ENCODE peak calls at places on chromosomes 6 and 20, in eight cellular contexts. One of them, this sample, is unnamed.

GRCh38 chr6:3799731-3800130 is 48.2 kb upstream of the PXDC1 start:
- DNase-seq in IMR-90: no peak
- DNase-seq in lower leg skin: no peak
- DNase-seq in endothelial cell: no peak
- DNase-seq in fibroblast of the aortic adventitia: no peak
- DNase-seq in tibial nerve: no peak
- DNase-seq in adrenal gland: no peak
- DNase-seq in uterus: no peak
- DNase-seq in this sample: no peak

GRCh38 chr6:49479308-49480004 is 16.3 kb downstream of the CENPQ start:
- DNase-seq in IMR-90: no peak
- DNase-seq in lower leg skin: no peak
- DNase-seq in endothelial cell: no peak
- DNase-seq in fibroblast of the aortic adventitia: no peak
- DNase-seq in tibial nerve: no peak
- DNase-seq in adrenal gland: no peak
- DNase-seq in uterus: no peak
- DNase-seq in this sample: no peak

GRCh38 chr6:107153061-107153460 is 37.7 kb upstream of the BEND3 start:
- DNase-seq in IMR-90: peak; percentile 69
- DNase-seq in lower leg skin: no peak
- DNase-seq in endothelial cell: no peak
- DNase-seq in fibroblast of the aortic adventitia: no peak
- DNase-seq in tibial nerve: no peak
- DNase-seq in adrenal gland: no peak
- DNase-seq in uterus: no peak
- DNase-seq in this sample: no peak

GRCh38 chr6:107668826-107669474 is 155.2 kb downstream of the SCML4 start:
- DNase-seq in IMR-90: no peak
- DNase-seq in lower leg skin: no peak
- DNase-seq in endothelial cell: no peak
- DNase-seq in fibroblast of the aortic adventitia: no peak
- DNase-seq in tibial nerve: no peak
- DNase-seq in adrenal gland: no peak
- DNase-seq in uterus: no peak
- DNase-seq in this sample: no peak

GRCh38 chr6:147156218-147156617 is 48.0 kb upstream of the STXBP5 start:
- DNase-seq in IMR-90: no peak
- DNase-seq in lower leg skin: no peak
- DNase-seq in endothelial cell: no peak
- DNase-seq in fibroblast of the aortic adventitia: no peak
- DNase-seq in tibial nerve: no peak
- DNase-seq in adrenal gland: no peak
- DNase-seq in uterus: no peak
- DNase-seq in this sample: no peak

GRCh38 chr6:89976141-89977020 is 82.1 kb downstream of the GJA10 start:
- DNase-seq in IMR-90: no peak
- DNase-seq in lower leg skin: no peak
- DNase-seq in endothelial cell: no peak
- DNase-seq in fibroblast of the aortic adventitia: no peak
- DNase-seq in tibial nerve: no peak
- DNase-seq in adrenal gland: no peak
- DNase-seq in uterus: no peak
- DNase-seq in this sample: no peak

GRCh38 chr6:119845161-119845560 is 495.6 kb upstream of the MAN1A1 start:
- DNase-seq in IMR-90: no peak
- DNase-seq in lower leg skin: no peak
- DNase-seq in endothelial cell: no peak
- DNase-seq in fibroblast of the aortic adventitia: no peak
- DNase-seq in tibial nerve: no peak
- DNase-seq in adrenal gland: no peak
- DNase-seq in uterus: no peak
- DNase-seq in this sample: no peak

GRCh38 chr6:145844933-145845531 is 30.4 kb upstream of the FBXO30 start:
- DNase-seq in IMR-90: no peak
- DNase-seq in lower leg skin: no peak
- DNase-seq in endothelial cell: no peak
- DNase-seq in fibroblast of the aortic adventitia: peak; percentile 52
- DNase-seq in tibial nerve: no peak
- DNase-seq in adrenal gland: no peak
- DNase-seq in uterus: no peak
- DNase-seq in this sample: no peak

GRCh38 chr6:83605517-83605916 is 93.2 kb downstream of the PRSS35 start:
- DNase-seq in IMR-90: no peak
- DNase-seq in lower leg skin: no peak
- DNase-seq in endothelial cell: peak; percentile 10
- DNase-seq in fibroblast of the aortic adventitia: no peak
- DNase-seq in tibial nerve: no peak
- DNase-seq in adrenal gland: no peak
- DNase-seq in uterus: no peak
- DNase-seq in this sample: no peak
- TF ChIP-seq CTCF in IMR-90: no peak
- TF ChIP-seq CTCF in lower leg skin: no peak
- TF ChIP-seq CTCF in endothelial cell: no peak
- TF ChIP-seq CTCF in fibroblast of the aortic adventitia: no peak
- TF ChIP-seq CTCF in tibial nerve: no peak
- TF ChIP-seq CTCF in adrenal gland: no peak
- TF ChIP-seq CTCF in uterus: no peak
- TF ChIP-seq CTCF in this sample: no peak

GRCh38 chr6:52050051-52050405 is 37.4 kb downstream of the PKHD1 start:
- DNase-seq in IMR-90: no peak
- DNase-seq in lower leg skin: no peak
- DNase-seq in endothelial cell: no peak
- DNase-seq in fibroblast of the aortic adventitia: no peak
- DNase-seq in tibial nerve: no peak
- DNase-seq in adrenal gland: no peak
- DNase-seq in uterus: no peak
- DNase-seq in this sample: no peak

GRCh38 chr6:52053038-52053704 is 34.2 kb downstream of the PKHD1 start:
- DNase-seq in IMR-90: no peak
- DNase-seq in lower leg skin: no peak
- DNase-seq in endothelial cell: no peak
- DNase-seq in fibroblast of the aortic adventitia: no peak
- DNase-seq in tibial nerve: no peak
- DNase-seq in adrenal gland: no peak
- DNase-seq in uterus: no peak
- DNase-seq in this sample: no peak

GRCh38 chr6:52046456-52046855 is 41.0 kb downstream of the PKHD1 start:
- DNase-seq in IMR-90: no peak
- DNase-seq in lower leg skin: no peak
- DNase-seq in endothelial cell: no peak
- DNase-seq in fibroblast of the aortic adventitia: no peak
- DNase-seq in tibial nerve: no peak
- DNase-seq in adrenal gland: no peak
- DNase-seq in uterus: no peak
- DNase-seq in this sample: no peak

GRCh38 chr6:52045033-52045432 is 42.4 kb downstream of the PKHD1 start:
- DNase-seq in IMR-90: no peak
- DNase-seq in lower leg skin: no peak
- DNase-seq in endothelial cell: no peak
- DNase-seq in fibroblast of the aortic adventitia: no peak
- DNase-seq in tibial nerve: no peak
- DNase-seq in adrenal gland: no peak
- DNase-seq in uterus: no peak
- DNase-seq in this sample: no peak

DNA sequence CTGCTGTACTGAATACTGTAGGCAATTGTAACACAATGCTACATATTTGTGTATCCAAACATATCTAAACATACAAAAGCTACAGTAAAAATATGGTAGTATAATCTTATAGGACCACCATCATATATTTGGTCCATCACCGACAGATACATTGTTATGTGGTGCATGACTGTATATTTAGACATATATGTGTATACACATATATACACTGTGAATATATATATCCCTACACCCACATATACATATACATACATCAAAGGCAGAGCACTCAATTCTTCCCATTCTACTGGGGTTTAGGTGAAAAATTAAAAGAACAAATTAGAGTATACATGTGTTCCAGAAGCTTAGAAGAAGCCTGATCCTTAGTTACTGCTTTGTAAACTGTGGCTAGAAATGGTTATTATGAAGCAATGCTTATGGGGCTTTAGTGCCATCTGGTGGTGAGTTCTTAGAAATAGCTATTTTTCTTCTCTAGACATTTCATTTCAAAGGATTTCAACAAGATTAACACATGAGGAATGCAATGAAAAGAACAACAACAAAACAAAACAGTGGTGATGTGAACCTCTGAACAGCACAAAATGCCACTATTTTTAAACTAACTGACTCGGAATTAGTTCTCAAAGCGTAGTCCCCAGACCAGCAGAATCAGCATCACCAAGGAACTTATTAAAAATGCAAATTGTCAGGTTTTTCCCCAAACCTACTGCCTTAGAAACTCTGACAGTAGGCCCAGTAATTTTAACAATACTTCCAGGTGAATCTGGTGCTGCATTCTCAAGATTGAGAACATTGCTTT is 38.0 kb downstream of the PKHD1 start:
- DNase-seq in IMR-90: peak; percentile 37
- DNase-seq in lower leg skin: no peak
- DNase-seq in endothelial cell: peak; percentile 20
- DNase-seq in fibroblast of the aortic adventitia: peak; percentile 58
- DNase-seq in tibial nerve: no peak
- DNase-seq in adrenal gland: no peak
- DNase-seq in uterus: no peak
- DNase-seq in this sample: no peak
- TF ChIP-seq CTCF in IMR-90: peak; percentile 65
- TF ChIP-seq CTCF in lower leg skin: no peak
- TF ChIP-seq CTCF in endothelial cell: peak; percentile 59
- TF ChIP-seq CTCF in fibroblast of the aortic adventitia: peak; percentile 75
- TF ChIP-seq CTCF in tibial nerve: peak; percentile 57
- TF ChIP-seq CTCF in adrenal gland: peak; percentile 66
- TF ChIP-seq CTCF in uterus: peak; percentile 29
- TF ChIP-seq CTCF in this sample: no peak

GRCh38 chr20:8661229-8662023 is 407.5 kb upstream of the PLCB4 start:
- DNase-seq in IMR-90: no peak
- DNase-seq in lower leg skin: no peak
- DNase-seq in endothelial cell: no peak
- DNase-seq in fibroblast of the aortic adventitia: no peak
- DNase-seq in tibial nerve: no peak
- DNase-seq in adrenal gland: no peak
- DNase-seq in uterus: no peak
- DNase-seq in this sample: no peak

GRCh38 chr20:8663424-8663823 is 405.5 kb upstream of the PLCB4 start:
- DNase-seq in IMR-90: no peak
- DNase-seq in lower leg skin: no peak
- DNase-seq in endothelial cell: no peak
- DNase-seq in fibroblast of the aortic adventitia: no peak
- DNase-seq in tibial nerve: no peak
- DNase-seq in adrenal gland: no peak
- DNase-seq in uterus: no peak
- DNase-seq in this sample: no peak

GRCh38 chr20:8667306-8667705 is 401.6 kb upstream of the PLCB4 start:
- DNase-seq in IMR-90: no peak
- DNase-seq in lower leg skin: no peak
- DNase-seq in endothelial cell: no peak
- DNase-seq in fibroblast of the aortic adventitia: peak; percentile 71
- DNase-seq in tibial nerve: no peak
- DNase-seq in adrenal gland: no peak
- DNase-seq in uterus: no peak
- DNase-seq in this sample: no peak

GRCh38 chr20:8662433-8662954 is 406.4 kb upstream of the PLCB4 start:
- DNase-seq in IMR-90: no peak
- DNase-seq in lower leg skin: no peak
- DNase-seq in endothelial cell: no peak
- DNase-seq in fibroblast of the aortic adventitia: no peak
- DNase-seq in tibial nerve: no peak
- DNase-seq in adrenal gland: no peak
- DNase-seq in uterus: no peak
- DNase-seq in this sample: no peak

DNA sequence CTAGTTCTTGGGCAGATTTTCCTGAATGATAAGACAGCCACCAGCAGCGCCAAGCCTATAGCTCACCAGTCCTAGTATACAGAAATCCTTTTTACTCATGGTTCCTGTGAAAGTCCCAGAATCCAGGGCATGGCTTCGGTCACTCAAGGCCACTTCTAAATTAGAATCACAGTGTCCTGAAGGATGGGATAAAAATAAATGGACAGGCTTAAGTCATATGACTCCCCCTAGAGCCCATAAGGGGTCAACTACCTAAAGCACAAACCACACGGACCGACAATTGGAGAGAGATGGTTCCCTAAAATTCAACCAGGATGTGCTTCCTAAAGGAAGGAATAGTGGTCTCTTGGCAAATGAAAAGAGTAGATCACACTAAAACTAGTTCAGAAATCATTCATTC is 404.1 kb upstream of the PLCB4 start:
- DNase-seq in IMR-90: no peak
- DNase-seq in lower leg skin: no peak
- DNase-seq in endothelial cell: no peak
- DNase-seq in fibroblast of the aortic adventitia: no peak
- DNase-seq in tibial nerve: no peak
- DNase-seq in adrenal gland: no peak
- DNase-seq in uterus: no peak
- DNase-seq in this sample: no peak
- TF ChIP-seq CTCF in IMR-90: no peak
- TF ChIP-seq CTCF in lower leg skin: no peak
- TF ChIP-seq CTCF in endothelial cell: peak; percentile 7
- TF ChIP-seq CTCF in fibroblast of the aortic adventitia: no peak
- TF ChIP-seq CTCF in tibial nerve: no peak
- TF ChIP-seq CTCF in adrenal gland: no peak
- TF ChIP-seq CTCF in uterus: no peak
- TF ChIP-seq CTCF in this sample: no peak

GRCh38 chr6:154371337-154371736 is 14.7 kb upstream of the IPCEF1 start:
- DNase-seq in IMR-90: no peak
- DNase-seq in lower leg skin: no peak
- DNase-seq in endothelial cell: no peak
- DNase-seq in fibroblast of the aortic adventitia: no peak
- DNase-seq in tibial nerve: no peak
- DNase-seq in adrenal gland: no peak
- DNase-seq in uterus: no peak
- DNase-seq in this sample: no peak

GRCh38 chr6:154367839-154368695 is 11.5 kb upstream of the IPCEF1 start:
- DNase-seq in IMR-90: no peak
- DNase-seq in lower leg skin: no peak
- DNase-seq in endothelial cell: no peak
- DNase-seq in fibroblast of the aortic adventitia: peak; percentile 41
- DNase-seq in tibial nerve: no peak
- DNase-seq in adrenal gland: no peak
- DNase-seq in uterus: no peak
- DNase-seq in this sample: no peak

GRCh38 chr6:154373971-154374370 is 17.4 kb upstream of the IPCEF1 start:
- DNase-seq in IMR-90: no peak
- DNase-seq in lower leg skin: no peak
- DNase-seq in endothelial cell: no peak
- DNase-seq in fibroblast of the aortic adventitia: no peak
- DNase-seq in tibial nerve: no peak
- DNase-seq in adrenal gland: no peak
- DNase-seq in uterus: no peak
- DNase-seq in this sample: no peak

GRCh38 chr6:154367333-154367732 is 10.7 kb upstream of the IPCEF1 start:
- DNase-seq in IMR-90: no peak
- DNase-seq in lower leg skin: no peak
- DNase-seq in endothelial cell: no peak
- DNase-seq in fibroblast of the aortic adventitia: no peak
- DNase-seq in tibial nerve: no peak
- DNase-seq in adrenal gland: no peak
- DNase-seq in uterus: no peak
- DNase-seq in this sample: no peak

DNA sequence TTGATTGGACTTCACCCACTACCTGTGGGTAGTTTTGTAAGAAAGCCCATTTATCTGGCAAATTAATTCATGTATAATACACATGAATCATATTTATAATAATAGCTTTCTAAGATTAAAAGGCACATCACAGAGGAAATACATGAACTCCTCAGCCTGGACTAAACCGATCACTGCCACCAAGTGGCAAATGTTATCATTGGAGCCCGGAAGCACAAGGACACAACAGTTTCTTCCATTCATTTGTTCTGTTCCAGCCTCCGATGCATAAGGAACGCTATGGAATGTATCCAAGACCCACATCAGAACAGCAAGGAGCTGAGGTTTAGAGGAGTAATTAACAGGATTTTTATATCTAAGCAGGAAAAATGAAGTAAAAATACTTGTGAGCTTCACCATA is 13.9 kb upstream of the IPCEF1 start:
- DNase-seq in IMR-90: peak; percentile 58
- DNase-seq in lower leg skin: no peak
- DNase-seq in endothelial cell: peak; percentile 10
- DNase-seq in fibroblast of the aortic adventitia: peak; percentile 64
- DNase-seq in tibial nerve: no peak
- DNase-seq in adrenal gland: peak; percentile 45
- DNase-seq in uterus: no peak
- DNase-seq in this sample: no peak
- TF ChIP-seq CTCF in IMR-90: peak; percentile 56
- TF ChIP-seq CTCF in lower leg skin: no peak
- TF ChIP-seq CTCF in endothelial cell: no peak
- TF ChIP-seq CTCF in fibroblast of the aortic adventitia: peak; percentile 48
- TF ChIP-seq CTCF in tibial nerve: peak; percentile 30
- TF ChIP-seq CTCF in adrenal gland: peak; percentile 52
- TF ChIP-seq CTCF in uterus: no peak
- TF ChIP-seq CTCF in this sample: no peak